ENCODE peak calls at places on chromosomes 3 and 15, in four cellular contexts. U is ovary, C is left ventricle myocardium inferior, M is esophagus squamous epithelium. Q is an unnamed sample.

GRCh38 chr3:126959921-126960603 is 22.9 kb upstream of the PLXNA1 start:
- DNase-seq in U (no peak), C (peak; percentile 9), M (no peak), Q (no peak)

GRCh38 chr3:48400824-48401433 is 28.9 kb downstream of the FBXW12 start:
- DNase-seq in U (peak; percentile 51), C (no peak), M (no peak), Q (no peak)

GRCh38 chr3:20924646-20925395 is 738.8 kb upstream of the SGO1 start:
- DNase-seq in U (no peak), C (no peak), M (no peak), Q (no peak)

GRCh38 chr3:88141458-88142083 is 8.2 kb upstream of the C3orf38 start:
- DNase-seq in U (no peak), C (no peak), M (no peak), Q (no peak)

GRCh38 chr3:126979076-126979628 is 3.8 kb upstream of the PLXNA1 start:
- DNase-seq in U (no peak), C (no peak), M (no peak), Q (no peak)

GRCh38 chr3:119296723-119297122 is 2.5 kb downstream of the ARHGAP31 start:
- DNase-seq in U (no peak), C (no peak), M (no peak), Q (no peak)

GRCh38 chr3:115800489-115801080 is 177.3 kb downstream of the GAP43 start:
- DNase-seq in U (no peak), C (no peak), M (no peak), Q (no peak)

GRCh38 chr3:117104792-117105191 is 395.2 kb downstream of the TUSC7 start:
- DNase-seq in U (no peak), C (no peak), M (no peak), Q (no peak)

GRCh38 chr3:59212128-59212764 is 162.4 kb upstream of the CFAP20DC start:
- DNase-seq in U (no peak), C (no peak), M (no peak), Q (no peak)

GRCh38 chr15:48802257-48802656 is 8.6 kb downstream of the CEP152 start:
- DNase-seq in U (no peak), C (no peak), M (no peak), Q (no peak)

GRCh38 chr3:177545964-177546363 is 348.7 kb upstream of the TBL1XR1 start:
- DNase-seq in U (no peak), C (no peak), M (no peak), Q (no peak)

GRCh38 chr3:54304867-54305266 is 182.5 kb downstream of the CACNA2D3 start:
- DNase-seq in U (no peak), C (no peak), M (no peak), Q (no peak)

GRCh38 chr15:67080900-67081431 is 15.6 kb downstream of the SMAD3 start:
- DNase-seq in U (no peak), C (peak; percentile 29), M (peak; percentile 60), Q (no peak)

GRCh38 chr15:27086800-27087199 is 115.8 kb downstream of the GABRG3 start:
- DNase-seq in U (no peak), C (no peak), M (no peak), Q (peak; percentile 13)

GRCh38 chr3:45489730-45490309 is 101.4 kb downstream of the LARS2 start:
- DNase-seq in U (no peak), C (no peak), M (no peak), Q (no peak)

GRCh38 chr3:45582407-45582806 is 12.1 kb upstream of the LIMD1 start:
- DNase-seq in U (no peak), C (no peak), M (no peak), Q (no peak)

GRCh38 chr3:55571913-55572312 is 84.8 kb upstream of the WNT5A start:
- DNase-seq in U (no peak), C (peak; percentile 64), M (no peak), Q (peak; percentile 68)

GRCh38 chr3:57544181-57545125 is at the start of gene DNAH12:
- DNase-seq in U (peak; percentile 60), C (no peak), M (no peak), Q (no peak)

GRCh38 chr3:11367116-11367781 is 95.1 kb downstream of the ATG7 start:
- DNase-seq in U (peak; percentile 55), C (peak; percentile 29), M (no peak), Q (no peak)

GRCh38 chr3:122691195-122691594 is 10.6 kb downstream of the PARP14 start:
- DNase-seq in U (no peak), C (no peak), M (no peak), Q (no peak)

GRCh38 chr15:35078221-35078915 is 6.7 kb downstream of the NANOGP8 start:
- DNase-seq in U (no peak), C (no peak), M (no peak), Q (no peak)

GRCh38 chr15:70210076-70210475 is 112.4 kb upstream of the TLE3 start:
- DNase-seq in U (no peak), C (no peak), M (no peak), Q (no peak)

GRCh38 chr3:155872904-155873646 is 2.6 kb downstream of the GMPS start:
- DNase-seq in U (no peak), C (no peak), M (no peak), Q (no peak)

GRCh38 chr3:121592856-121593702 is at the start of gene FBXO40:
- DNase-seq in U (peak; percentile 17), C (peak; percentile 46), M (no peak), Q (peak; percentile 42)

GRCh38 chr15:95737051-95737450 is 593.4 kb upstream of the NR2F2 start:
- DNase-seq in U (no peak), C (no peak), M (no peak), Q (no peak)

GRCh38 chr3:141795311-141795710 is 32.1 kb downstream of the GRK7 start:
- DNase-seq in U (no peak), C (no peak), M (no peak), Q (no peak)

GRCh38 chr15:40939909-40940801 is 11.0 kb downstream of the DLL4 start:
- DNase-seq in U (no peak), C (peak; percentile 49), M (no peak), Q (peak; percentile 49)

GRCh38 chr15:58506787-58507671 is 75.2 kb downstream of the LIPC start:
- DNase-seq in U (no peak), C (no peak), M (no peak), Q (no peak)

GRCh38 chr3:72011495-72011894 is 226.5 kb upstream of the PROK2 start:
- DNase-seq in U (no peak), C (no peak), M (no peak), Q (no peak)

GRCh38 chr3:191051037-191051436 is 148.0 kb upstream of the OSTN start:
- DNase-seq in U (no peak), C (no peak), M (no peak), Q (no peak)

GRCh38 chr3:190056795-190057194 is 63.9 kb downstream of the P3H2 start:
- DNase-seq in U (no peak), C (no peak), M (no peak), Q (no peak)

GRCh38 chr3:29515451-29515850 is 234.6 kb downstream of the RBMS3 start:
- DNase-seq in U (no peak), C (no peak), M (no peak), Q (no peak)

GRCh38 chr3:88301273-88302002 is 151.7 kb downstream of the C3orf38 start:
- DNase-seq in U (no peak), C (no peak), M (no peak), Q (no peak)

GRCh38 chr3:121916189-121916588 is 22.0 kb downstream of the SLC15A2 start:
- DNase-seq in U (no peak), C (no peak), M (no peak), Q (no peak)

GRCh38 chr15:81270781-81271491 is 53.0 kb downstream of the STARD5 start:
- DNase-seq in U (no peak), C (no peak), M (no peak), Q (no peak)
- H3K27ac ChIP-seq in U (no peak overlapping the region), C (no peak overlapping the region), M (no peak overlapping the region), Q (no peak overlapping the region)

DNA sequence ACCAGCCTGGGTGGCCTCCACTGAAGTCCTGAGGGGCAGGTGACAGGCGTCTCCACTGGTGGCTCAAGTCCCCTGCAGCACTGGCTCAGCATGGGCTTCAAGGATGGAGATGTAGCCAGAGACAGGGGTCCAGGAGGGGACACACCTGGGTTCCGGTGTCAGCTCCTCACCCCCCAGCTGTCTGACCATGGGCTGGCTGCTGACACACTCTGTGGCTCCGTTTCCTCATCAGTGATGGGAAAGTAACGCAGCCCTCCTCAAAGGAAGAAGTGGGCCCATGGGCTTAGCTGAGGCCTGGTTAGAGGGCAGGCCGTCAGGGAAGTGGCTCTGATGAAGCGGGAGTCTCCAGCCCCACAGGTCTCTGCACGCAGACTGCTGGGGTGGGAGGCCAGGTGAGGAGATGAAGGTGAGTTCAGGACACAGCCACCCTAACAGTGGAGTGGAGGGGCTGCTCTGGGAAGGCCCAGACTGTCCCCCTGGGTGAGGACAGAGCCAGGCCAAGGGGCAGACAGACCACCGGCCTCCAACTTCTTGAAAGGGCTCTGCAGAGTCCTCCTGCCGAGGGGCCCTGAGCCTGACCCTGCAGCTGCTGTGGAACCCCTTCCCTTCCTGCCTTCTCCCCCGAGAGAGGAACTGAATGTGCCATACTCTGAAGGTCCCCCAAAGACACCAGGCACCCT is 24.0 kb downstream of the PSTPIP1 start:
- DNase-seq in U (no peak), C (no peak), M (no peak), Q (no peak)
- H3K4me1 ChIP-seq in U (peaks cover 2% of the 10 kb centered on the region), C (peaks cover 38% of the 10 kb centered on the region), M (peaks cover 25% of the 10 kb centered on the region), Q (peaks cover 22% of the 10 kb centered on the region)

DNA sequence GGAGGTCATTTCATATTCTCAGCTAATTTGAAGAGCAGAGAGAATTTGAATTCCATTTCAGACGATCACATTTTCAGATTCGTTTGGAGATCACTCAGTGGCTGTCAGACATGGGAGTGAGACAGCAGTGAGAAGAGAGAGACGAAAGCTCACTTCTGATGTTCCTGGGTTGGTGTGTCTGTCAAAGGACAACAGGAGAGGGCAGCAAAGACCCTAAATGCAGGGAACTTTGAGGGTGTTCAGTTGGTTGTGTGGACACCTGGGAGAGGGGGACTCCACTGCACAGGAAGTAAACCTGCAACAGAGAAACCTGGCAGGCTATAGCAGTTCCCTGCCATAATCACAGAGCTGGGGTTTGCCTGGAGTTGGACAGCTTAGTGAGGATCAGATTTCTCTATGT is 675.1 kb downstream of the SQOR start:
- DNase-seq in U (no peak), C (no peak), M (no peak), Q (no peak)
- TF ChIP-seq CTCF in U (no peak), C (no peak), M (no peak), Q (no peak)

GRCh38 chr3:179701176-179701827 is 48.5 kb downstream of the USP13 start:
- DNase-seq in U (no peak), C (no peak), M (no peak), Q (no peak)
- H3K27ac ChIP-seq in U (no peak overlapping the region), C (no peak overlapping the region), M (no peak overlapping the region), Q (no peak overlapping the region)

GRCh38 chr3:187983484-187984124 is 170.4 kb upstream of the LPP start:
- DNase-seq in U (no peak), C (peak; percentile 21), M (no peak), Q (peak; percentile 64)
- H3K4me1 ChIP-seq in U (peaks cover 2% of the 10 kb centered on the region), C (peaks cover 44% of the 10 kb centered on the region), M (peaks cover 6% of the 10 kb centered on the region), Q (peaks cover 13% of the 10 kb centered on the region)

GRCh38 chr3:172089250-172089649 is 49.9 kb downstream of the FNDC3B start:
- DNase-seq in U (no peak), C (no peak), M (no peak), Q (no peak)
- TF ChIP-seq CTCF in U (no peak), C (no peak), M (no peak), Q (no peak)

GRCh38 chr3:188184160-188184559 is 30.2 kb downstream of the LPP start:
- DNase-seq in U (no peak), C (no peak), M (no peak), Q (no peak)
- H3K27ac ChIP-seq in U (no peak overlapping the region), C (peak overlapping the region; percentile 81), M (peak overlapping the region; percentile 28), Q (peak overlapping the region; percentile 66)

Q was measured in heart right ventricle.